ENCODE peak calls at places on chromosomes 7 and 10, in four cellular contexts. M, K, U and S are unnamed samples.

GRCh38 chr7:34043461-34044318 is 138.4 kb downstream of the BMPER start:
- DNase-seq in U (no peak), K (no peak), M (no peak), S (no peak)

GRCh38 chr10:2556883-2557282 is 510.5 kb upstream of the PFKP start:
- DNase-seq in K (no peak), U (no peak), M (no peak), S (no peak)

GRCh38 chr10:97548828-97549455 is 23.6 kb upstream of the ANKRD2 start:
- DNase-seq in K (no peak), U (no peak), M (no peak), S (no peak)

GRCh38 chr10:78511324-78512204 is 477.9 kb downstream of the RPS24 start:
- DNase-seq in U (no peak), M (no peak), K (no peak), S (no peak)

GRCh38 chr10:119714484-119714816 is 11.4 kb upstream of the INPP5F start:
- DNase-seq in K (no peak), M (no peak), U (no peak), S (no peak)

GRCh38 chr10:77101416-77101815 is 536.2 kb downstream of the KCNMA1 start:
- DNase-seq in K (no peak), U (no peak), M (no peak), S (no peak)

GRCh38 chr10:71461917-71462641 is 65.4 kb downstream of the CDH23 start:
- DNase-seq in M (no peak), K (no peak), U (peak), S (no peak)

GRCh38 chr7:122951006-122951405 is 44.5 kb downstream of the TAS2R16 start:
- DNase-seq in M (no peak), U (no peak), K (no peak), S (no peak)

GRCh38 chr7:135204271-135204872 is 7.0 kb downstream of the WDR91 start:
- DNase-seq in K (no peak), M (no peak), U (no peak), S (no peak)

GRCh38 chr7:93728292-93728691 is 153.8 kb upstream of the CALCR start:
- DNase-seq in M (no peak), U (no peak), K (no peak), S (no peak)

DNA sequence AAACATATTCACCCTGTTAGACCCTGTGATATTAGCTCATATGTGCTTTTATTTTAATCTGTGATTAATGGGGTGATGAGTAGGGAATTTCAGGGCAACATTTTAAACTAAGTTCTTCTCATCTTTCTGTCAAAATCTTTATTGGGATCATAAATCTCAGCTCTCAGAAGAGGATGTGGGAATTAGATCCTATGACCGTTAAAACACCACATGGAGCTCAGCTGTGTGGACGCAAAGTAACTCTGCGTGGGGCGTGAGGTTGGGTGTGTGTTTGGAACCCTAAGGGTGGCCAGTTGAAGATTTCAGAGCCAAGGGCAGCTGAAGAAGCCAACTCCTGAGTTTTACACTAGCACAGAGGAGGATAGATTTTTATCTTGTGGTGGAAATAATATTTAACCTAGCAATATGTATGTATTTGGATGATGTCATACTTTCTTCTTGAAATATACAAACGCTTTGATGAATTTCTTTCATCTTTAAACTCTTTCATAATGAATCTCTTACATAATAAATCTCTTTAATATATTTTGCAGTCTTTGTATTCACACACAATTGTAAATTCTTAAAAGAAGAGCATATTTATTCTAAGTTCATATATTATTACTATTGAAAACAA is 64.4 kb downstream of the EPDR1 start:
- DNase-seq in M (no peak), U (no peak), K (no peak), S (no peak)
- TF ChIP-seq POLR2A in M (no peak), U (no peak), K (no peak), S (no peak)

DNA sequence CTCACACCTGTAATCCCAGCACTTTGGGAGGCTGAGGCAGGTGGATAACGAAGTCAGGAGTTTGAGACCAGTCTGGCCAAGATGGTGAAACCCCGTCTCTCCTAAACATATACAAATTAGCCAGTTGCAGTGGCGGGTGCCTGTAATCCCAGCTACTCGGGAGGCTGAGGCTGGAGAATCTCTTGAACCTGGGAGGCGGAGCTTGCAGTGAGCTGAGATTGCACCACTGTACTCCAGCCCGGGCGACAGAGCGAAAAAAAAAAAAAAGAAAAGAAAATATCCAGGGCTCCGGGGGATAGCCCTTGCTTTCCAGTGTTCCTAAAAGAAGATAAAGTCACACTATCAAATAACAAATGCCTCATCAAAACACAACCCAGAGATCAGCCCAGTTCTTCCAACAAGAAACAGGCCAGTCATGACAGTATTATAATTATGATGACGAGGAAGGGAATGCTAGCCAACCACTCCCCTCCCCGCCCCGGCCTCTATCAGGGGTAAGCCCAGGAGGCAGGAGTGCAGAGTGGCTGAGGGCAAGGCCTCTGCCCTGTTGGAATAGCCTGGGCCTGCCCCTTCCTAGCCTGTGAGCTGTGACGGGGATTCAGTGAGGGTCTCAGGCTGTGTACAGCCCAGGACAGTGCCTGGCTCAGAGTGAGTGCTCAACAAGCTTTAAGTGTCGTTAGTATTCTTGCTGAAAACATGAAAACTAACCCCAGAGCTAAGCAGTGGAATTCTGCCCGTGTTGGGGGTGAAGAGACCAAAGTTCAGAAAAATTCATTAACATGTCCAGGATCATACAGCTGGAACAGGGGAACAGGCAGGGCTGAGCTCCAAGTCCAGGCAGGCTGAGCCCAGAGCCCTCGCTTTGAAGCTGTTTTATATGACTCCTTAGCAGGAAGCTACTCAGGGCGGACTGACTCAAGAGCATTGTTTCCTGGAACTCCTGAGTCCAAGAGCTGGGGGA is 54.3 kb downstream of the FAM241B start:
- DNase-seq in M (no peak), K (no peak), U (peak), S (no peak)
- TF ChIP-seq POLR2A in M (no peak), K (no peak), U (peak), S (no peak)

DNA sequence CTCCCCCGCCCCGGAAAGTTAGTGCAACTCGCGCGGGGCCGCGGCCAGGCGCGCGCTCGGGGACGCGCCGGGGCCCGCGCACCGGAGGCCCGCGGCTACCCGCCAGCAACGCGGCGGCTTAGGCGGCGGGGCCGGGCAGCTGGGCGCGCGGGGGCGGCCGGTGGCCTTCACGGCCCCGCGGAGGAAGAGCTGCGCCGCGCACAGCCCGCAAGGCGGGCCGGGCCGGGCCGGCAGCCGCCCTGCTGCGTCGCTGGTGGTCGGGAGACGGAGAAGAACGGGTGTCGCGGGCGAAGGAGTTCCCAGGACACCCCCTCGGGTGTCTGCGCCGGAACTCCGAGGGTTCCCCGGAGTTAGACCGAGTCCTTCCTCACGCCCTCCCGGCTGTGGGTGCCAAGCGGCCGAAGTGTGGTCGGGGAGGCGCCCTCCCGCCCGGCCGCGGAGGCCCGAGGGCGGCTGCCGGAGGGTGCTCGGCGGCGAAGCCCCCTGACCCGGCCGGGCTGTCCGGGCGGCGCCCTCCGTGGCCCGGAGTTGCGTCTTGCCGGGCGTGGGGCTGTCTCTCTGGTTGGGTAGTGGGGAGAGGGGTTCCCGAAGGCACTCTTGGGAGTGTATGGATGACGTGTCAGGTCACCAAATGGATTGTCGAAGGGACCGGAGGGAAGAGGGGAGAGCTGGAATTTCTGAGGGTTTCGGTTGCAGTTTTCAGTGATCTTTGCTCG is 584 bp downstream of the ST7 start:
- DNase-seq in M (peak), U (peak), K (peak), S (peak)
- TF ChIP-seq POLR2A in M (peak), U (peak), K (peak), S (peak)

GRCh38 chr7:76325811-76326210 is 23.3 kb downstream of the HSPB1 start:
- DNase-seq in K (no peak), M (no peak), U (no peak), S (no peak)
- TF ChIP-seq POLR2A in K (no peak), M (no peak), U (no peak), S (no peak)

GRCh38 chr7:44978511-44979366 is at the start of gene MYO1G:
- DNase-seq in U (peak), K (peak), M (no peak), S (no peak)
- TF ChIP-seq POLR2A in U (no peak), K (no peak), M (peak), S (no peak)

GRCh38 chr10:102856758-102857424 is 2.8 kb downstream of the BORCS7 start:
- DNase-seq in M (no peak), K (no peak), U (no peak), S (no peak)

GRCh38 chr10:102850025-102850518 is 4.0 kb upstream of the BORCS7 start:
- DNase-seq in U (peak), M (no peak), K (no peak), S (no peak)

GRCh38 chr10:102859911-102860310 is 5.9 kb downstream of the BORCS7 start:
- DNase-seq in K (no peak), U (no peak), M (no peak), S (no peak)

GRCh38 chr10:102853944-102854694 is at the start of gene BORCS7:
- DNase-seq in U (peak), M (peak), K (peak), S (peak)
- TF ChIP-seq POLR2A in U (peak), M (peak), K (peak), S (peak)

GRCh38 chr10:28768227-28768626 is 90.9 kb downstream of the BAMBI start:
- DNase-seq in M (no peak), U (no peak), K (no peak), S (no peak)

GRCh38 chr10:28761084-28761875 is 84.0 kb downstream of the BAMBI start:
- DNase-seq in M (no peak), K (no peak), U (no peak), S (no peak)

GRCh38 chr10:28763471-28763870 is 86.2 kb downstream of the BAMBI start:
- DNase-seq in M (no peak), K (no peak), U (no peak), S (no peak)

GRCh38 chr10:28769147-28769604 is 91.9 kb downstream of the BAMBI start:
- DNase-seq in M (no peak), U (no peak), K (no peak), S (no peak)

DNA sequence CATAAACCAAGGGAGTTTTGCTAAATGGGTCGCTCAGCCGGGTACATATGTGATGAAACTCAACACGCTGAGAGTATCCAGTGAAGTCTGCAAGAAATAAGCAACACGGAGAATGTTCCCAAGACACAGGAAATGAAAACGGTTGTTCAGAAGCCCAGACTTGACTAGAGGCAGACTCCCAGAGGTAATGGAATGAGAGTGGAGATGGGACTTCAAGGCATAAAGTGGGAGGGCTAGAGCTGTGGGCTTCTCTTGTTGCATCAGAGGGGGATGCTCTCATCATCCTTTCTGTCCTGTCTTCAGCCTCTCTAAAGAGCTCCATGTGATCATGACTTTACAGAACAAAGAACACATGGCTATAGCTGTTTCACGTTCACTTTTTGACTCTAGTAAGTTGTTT is 88.3 kb downstream of the BAMBI start:
- DNase-seq in M (no peak), K (no peak), U (no peak), S (no peak)
- TF ChIP-seq POLR2A in M (no peak), K (no peak), U (no peak), S (no peak)